ENCODE peak calls at places on chromosomes 2 and 18, in four cellular contexts. One of them, this sample, is unnamed.

GRCh38 chr2:207203056-207203455 is 37.3 kb upstream of the KLF7 start:
- DNase-seq in HT-29: no peak
- DNase-seq in transverse colon: no peak
- DNase-seq in bronchial epithelial cell: no peak
- DNase-seq in this sample: no peak

GRCh38 chr2:232170391-232170790 is 208.2 kb upstream of the ALPP start:
- DNase-seq in transverse colon: no peak
- DNase-seq in bronchial epithelial cell: no peak
- DNase-seq in HT-29: no peak
- DNase-seq in this sample: no peak

GRCh38 chr2:71700880-71701397 is 247.6 kb downstream of the DYSF start:
- DNase-seq in bronchial epithelial cell: no peak
- DNase-seq in HT-29: no peak
- DNase-seq in transverse colon: peak
- DNase-seq in this sample: no peak

GRCh38 chr18:36309436-36310391 is 12.2 kb downstream of the FHOD3 start:
- DNase-seq in transverse colon: no peak
- DNase-seq in bronchial epithelial cell: peak
- DNase-seq in HT-29: peak
- DNase-seq in this sample: no peak

GRCh38 chr2:216911886-216912285 is 52.0 kb upstream of the TNP1 start:
- DNase-seq in transverse colon: no peak
- DNase-seq in HT-29: no peak
- DNase-seq in bronchial epithelial cell: peak
- DNase-seq in this sample: no peak

GRCh38 chr18:38576915-38577314 is 1011.3 kb upstream of the CELF4 start:
- DNase-seq in HT-29: no peak
- DNase-seq in transverse colon: no peak
- DNase-seq in bronchial epithelial cell: no peak
- DNase-seq in this sample: no peak

GRCh38 chr2:9424447-9425164 is 1.2 kb downstream of the CPSF3 start:
- DNase-seq in HT-29: no peak
- DNase-seq in bronchial epithelial cell: no peak
- DNase-seq in transverse colon: no peak
- DNase-seq in this sample: no peak

GRCh38 chr2:126370208-126370607 is 285.8 kb upstream of the GYPC start:
- DNase-seq in HT-29: no peak
- DNase-seq in transverse colon: no peak
- DNase-seq in bronchial epithelial cell: no peak
- DNase-seq in this sample: no peak

GRCh38 chr2:210028178-210028577 is 25.7 kb downstream of the RPE start:
- DNase-seq in bronchial epithelial cell: no peak
- DNase-seq in transverse colon: no peak
- DNase-seq in HT-29: no peak
- DNase-seq in this sample: no peak

GRCh38 chr2:139259422-139260051 is 479.3 kb upstream of the NXPH2 start:
- DNase-seq in bronchial epithelial cell: no peak
- DNase-seq in HT-29: no peak
- DNase-seq in transverse colon: no peak
- DNase-seq in this sample: no peak

This sample was measured in mucosa of descending colon.